ENCODE peak calls at places on chromosomes 5 and 9, in four cellular contexts. Y, W, J and E are unnamed samples.

GRCh38 chr5:145341842-145342241 is 493.3 kb downstream of the PRELID2 start:
- DNase-seq in J (no peak), W (no peak), Y (no peak), E (no peak)

GRCh38 chr9:121725008-121725795 is 73.8 kb downstream of the DAB2IP start:
- DNase-seq in Y (peak), J (peak), W (peak), E (no peak)

GRCh38 chr5:112485802-112486427 is 66.8 kb upstream of the EPB41L4A start:
- DNase-seq in W (no peak), J (no peak), Y (no peak), E (peak)

GRCh38 chr9:77817590-77818311 is 169.6 kb upstream of the GNA14 start:
- DNase-seq in J (no peak), Y (no peak), W (no peak), E (no peak)

GRCh38 chr9:17750285-17750684 is 171.4 kb downstream of the SH3GL2 start:
- DNase-seq in W (no peak), J (no peak), Y (no peak), E (no peak)

GRCh38 chr9:38022995-38023394 is 46.0 kb downstream of the SHB start:
- DNase-seq in J (no peak), Y (no peak), W (no peak), E (no peak)

GRCh38 chr5:123125953-123126352 is 36.9 kb downstream of the PRDM6 start:
- DNase-seq in Y (no peak), J (no peak), W (no peak), E (no peak)

GRCh38 chr9:77221431-77221830 is 44.1 kb downstream of the VPS13A start:
- DNase-seq in J (no peak), Y (no peak), W (no peak), E (no peak)

GRCh38 chr5:131281133-131281867 is 17.4 kb downstream of the CDC42SE2 start:
- DNase-seq in W (no peak), J (no peak), Y (no peak), E (peak)

GRCh38 chr9:136831002-136831719 is 11.1 kb upstream of the AJM1 start:
- DNase-seq in Y (no peak), W (no peak), J (no peak), E (no peak)

GRCh38 chr9:89515416-89515815 is 17.5 kb upstream of the SEMA4D start:
- DNase-seq in W (no peak), Y (no peak), J (no peak), E (no peak)